ENCODE peak calls at places on chromosome 13, in four cellular contexts. S is K562, I is A549, M is GM12878. N is an unnamed sample.

GRCh38 chr13:34577051-34577450 is 365.0 kb upstream of the NBEA start:
- DNase-seq in M (no peak), S (no peak), I (no peak), N (no peak)

GRCh38 chr13:90443268-90443667 is 904.2 kb upstream of the MIR17HG start:
- DNase-seq in S (no peak), M (no peak), I (peak; percentile 39), N (no peak)

GRCh38 chr13:32126298-32126697 is 94.7 kb downstream of the FRY start:
- DNase-seq in S (no peak), M (no peak), I (no peak), N (no peak)

GRCh38 chr13:91722267-91722884 is 324.0 kb downstream of the GPC5 start:
- DNase-seq in I (peak; percentile 1), M (no peak), S (peak; percentile 60), N (no peak)

GRCh38 chr13:51721485-51721884 is 82.5 kb downstream of the DHRS12 start:
- DNase-seq in M (peak; percentile 53), S (no peak), I (no peak), N (no peak)

GRCh38 chr13:91576590-91576989 is 178.2 kb downstream of the GPC5 start:
- DNase-seq in I (peak; percentile 3), S (peak; percentile 60), M (no peak), N (peak; percentile 1)

GRCh38 chr13:95256086-95256485 is 45.2 kb downstream of the ABCC4 start:
- DNase-seq in I (peak; percentile 87), S (no peak), M (no peak), N (peak; percentile 23)

GRCh38 chr13:111547726-111548273 is 227.4 kb downstream of the TEX29 start:
- DNase-seq in M (no peak), I (no peak), S (no peak), N (no peak)

GRCh38 chr13:68748038-68748437 is 1359.6 kb upstream of the ATXN8OS start:
- DNase-seq in S (no peak), I (no peak), M (no peak), N (no peak)

GRCh38 chr13:111115841-111116500 is 861 bp downstream of the ARHGEF7 start:
- DNase-seq in M (no peak), I (no peak), S (no peak), N (peak; percentile 12)

GRCh38 chr13:113086991-113087922 is 18.3 kb upstream of the F7 start:
- DNase-seq in S (no peak), I (no peak), M (no peak), N (no peak)

GRCh38 chr13:114283581-114283980 is 2.2 kb downstream of the UPF3A start:
- DNase-seq in S (no peak), I (no peak), M (no peak), N (peak; percentile 10)

GRCh38 chr13:67574320-67575233 is 344.4 kb upstream of the PCDH9 start:
- DNase-seq in M (no peak), S (no peak), I (no peak), N (no peak)

GRCh38 chr13:35143123-35143522 is 201.1 kb downstream of the NBEA start:
- DNase-seq in I (no peak), S (no peak), M (no peak), N (no peak)

GRCh38 chr13:63124863-63125262 is 1709.2 kb upstream of the PCDH20 start:
- DNase-seq in M (no peak), I (peak; percentile 20), S (no peak), N (peak; percentile 5)

GRCh38 chr13:34420975-34421719 is 520.9 kb upstream of the NBEA start:
- DNase-seq in M (no peak), I (no peak), S (no peak), N (no peak)

GRCh38 chr13:77918391-77919261 is at the start of gene EDNRB:
- DNase-seq in S (no peak), I (no peak), M (no peak), N (no peak)

GRCh38 chr13:46043647-46044046 is 8.9 kb downstream of the ZC3H13 start:
- DNase-seq in M (no peak), S (no peak), I (no peak), N (no peak)

GRCh38 chr13:35086667-35087066 is 144.6 kb downstream of the NBEA start:
- DNase-seq in I (no peak), S (no peak), M (no peak), N (no peak)

GRCh38 chr13:25796474-25796873 is 255.3 kb downstream of the SHISA2 start:
- DNase-seq in M (no peak), I (no peak), S (no peak), N (no peak)

GRCh38 chr13:59016250-59016649 is 1147.5 kb downstream of the DIAPH3 start:
- DNase-seq in M (no peak), S (no peak), I (no peak), N (no peak)

GRCh38 chr13:33281951-33282595 is 3.5 kb downstream of the STARD13 start:
- DNase-seq in S (no peak), I (peak; percentile 19), M (no peak), N (no peak)

GRCh38 chr13:20993661-20994440 is 67.5 kb downstream of the LATS2 start:
- DNase-seq in I (no peak), S (peak; percentile 65), M (no peak), N (no peak)

GRCh38 chr13:113187263-113187669 is 21.2 kb downstream of the PCID2 start:
- DNase-seq in I (peak; percentile 95), M (no peak), S (peak; percentile 61), N (peak; percentile 83)

GRCh38 chr13:34358811-34359513 is 541.0 kb downstream of the RFC3 start:
- DNase-seq in M (no peak), S (no peak), I (peak; percentile 47), N (no peak)

GRCh38 chr13:64446372-64446771 is 2783.8 kb downstream of the PCDH9 start:
- DNase-seq in M (no peak), I (peak; percentile 20), S (no peak), N (no peak)

GRCh38 chr13:24187185-24187584 is 26.7 kb downstream of the SPATA13 start:
- DNase-seq in M (no peak), I (no peak), S (no peak), N (no peak)

GRCh38 chr13:66501187-66501586 is 728.9 kb downstream of the PCDH9 start:
- DNase-seq in S (no peak), I (peak; percentile 7), M (no peak), N (no peak)

GRCh38 chr13:45674908-45675307 is 27.2 kb upstream of the CBY2 start:
- DNase-seq in M (no peak), S (no peak), I (no peak), N (no peak)

GRCh38 chr13:34767778-34768177 is 174.3 kb upstream of the NBEA start:
- DNase-seq in S (no peak), M (no peak), I (no peak), N (no peak)

GRCh38 chr13:112672651-112673284 is 17.1 kb upstream of the ATP11A start:
- DNase-seq in S (no peak), I (no peak), M (no peak), N (no peak)

GRCh38 chr13:106373304-106373988 is 162.0 kb downstream of the EFNB2 start:
- DNase-seq in M (no peak), S (no peak), I (no peak), N (no peak)

GRCh38 chr13:95573226-95573625 is 20.7 kb downstream of the CLDN10 start:
- DNase-seq in I (no peak), S (no peak), M (no peak), N (no peak)

GRCh38 chr13:113641426-113641825 is 16.6 kb downstream of the ATP4B start:
- DNase-seq in I (no peak), S (no peak), M (no peak), N (no peak)

GRCh38 chr13:78030351-78030750 is 111.7 kb upstream of the EDNRB start:
- DNase-seq in M (no peak), S (no peak), I (no peak), N (no peak)

GRCh38 chr13:46831588-46832194 is 34.7 kb upstream of the ESD start:
- DNase-seq in S (peak; percentile 28), I (peak; percentile 40), M (no peak), N (peak; percentile 22)

GRCh38 chr13:111116830-111117229 is 1.7 kb downstream of the ARHGEF7 start:
- DNase-seq in M (no peak), S (no peak), I (no peak), N (no peak)

GRCh38 chr13:36673838-36674326 is at the start of gene SERTM1:
- DNase-seq in M (no peak), S (no peak), I (peak; percentile 0), N (no peak)

GRCh38 chr13:113075711-113076110 is 29.9 kb upstream of the F7 start:
- DNase-seq in M (no peak), I (no peak), S (no peak), N (no peak)

GRCh38 chr13:109810761-109811510 is 24.6 kb upstream of the IRS2 start:
- DNase-seq in M (no peak), I (no peak), S (no peak), N (no peak)
- TF ChIP-seq CHD4 in M (no peak), I (no peak), S (no peak), N (no peak)

GRCh38 chr13:27172495-27172842 is 858 bp upstream of the USP12 start:
- DNase-seq in S (no peak), I (peak; percentile 18), M (no peak), N (no peak)
- TF ChIP-seq CHD4 in S (no peak), I (no peak), M (no peak), N (no peak)

DNA sequence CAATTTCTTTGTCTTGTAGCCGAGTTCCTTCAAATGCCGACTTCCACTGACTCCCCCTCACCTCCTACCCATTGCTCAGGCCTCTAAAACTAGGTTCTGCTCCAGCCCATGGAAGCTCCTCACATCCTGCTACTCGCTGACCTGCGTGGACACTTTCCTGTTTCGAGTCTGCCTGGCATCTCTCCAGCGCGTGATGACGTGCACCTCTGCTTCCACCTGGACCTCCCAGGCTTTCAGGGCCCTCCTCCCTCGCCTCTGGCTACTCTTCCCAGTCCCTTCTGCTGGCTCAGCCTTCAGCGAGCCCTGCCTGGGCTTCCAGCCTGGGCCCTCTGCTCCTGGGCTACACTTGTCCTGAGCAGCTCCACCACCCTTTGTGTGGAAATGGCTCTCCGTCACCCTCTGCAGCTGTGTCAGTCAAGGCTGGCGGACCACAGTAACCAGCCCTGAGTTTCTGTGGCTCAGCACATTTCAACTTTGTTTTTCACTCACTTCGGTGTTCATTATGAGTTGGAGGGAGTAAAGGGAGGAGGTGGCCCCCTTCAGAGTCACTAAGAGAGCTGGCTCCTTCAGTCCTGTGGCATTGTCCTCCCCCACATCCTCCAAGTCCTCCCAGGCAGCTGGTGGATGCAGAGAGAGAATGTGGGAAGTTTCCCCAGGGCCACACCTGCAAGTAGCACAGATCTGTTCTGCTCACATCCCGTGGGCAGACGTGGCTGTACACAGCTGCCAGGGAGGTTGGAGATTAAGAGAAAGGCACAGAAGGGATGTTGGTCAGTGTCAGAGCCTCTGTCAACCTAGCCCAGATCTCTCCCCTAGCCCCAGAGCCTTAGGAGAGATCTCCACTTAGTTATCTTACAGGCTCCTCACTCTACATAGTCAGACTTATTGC is 49.4 kb downstream of the SERP2 start:
- DNase-seq in M (no peak), S (no peak), I (no peak), N (no peak)
- TF ChIP-seq CHD4 in M (no peak), S (no peak), I (no peak), N (no peak)

GRCh38 chr13:30465541-30466357 is at the start of gene HMGB1:
- DNase-seq in I (peak; percentile 97), S (peak; percentile 93), M (peak; percentile 97), N (peak; percentile 98)
- TF ChIP-seq CHD4 in I (no peak), S (no peak), M (no peak), N (no peak)

DNA sequence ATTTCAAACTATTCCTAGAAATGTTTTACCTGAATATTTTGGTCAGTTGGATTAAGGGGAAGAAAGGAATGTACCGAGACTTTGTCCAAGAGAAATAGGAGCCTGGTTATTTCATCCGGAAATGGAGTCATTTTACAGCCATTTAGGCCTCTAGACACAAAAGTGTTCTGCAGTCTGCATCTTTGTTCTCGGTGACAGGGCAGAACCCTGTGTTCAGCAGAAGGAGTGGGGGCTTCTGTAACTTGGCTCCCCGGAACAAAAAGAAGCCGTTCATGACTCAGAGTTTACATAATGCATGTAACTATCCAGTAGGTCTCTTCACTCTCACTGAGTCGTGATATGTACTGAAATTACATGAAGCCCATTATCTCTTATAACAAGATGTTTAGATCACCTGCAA is 21.6 kb upstream of the FNDC3A start:
- DNase-seq in M (no peak), S (no peak), I (no peak), N (peak; percentile 15)
- TF ChIP-seq CHD4 in M (no peak), S (no peak), I (no peak), N (no peak)